ENCODE peak calls at places on chromosomes 6 and 20, in seven cellular contexts. H is AG04449; G is iris pigment epithelial cell; R is DND-41; Q is stimulated activated CD4-positive, alpha-beta T cell treated with anti-CD3 and anti-CD28 coated beads, Interleukin-2, amount 100 ng/mL, for 24 hours; A is CD4-positive, alpha-beta memory T cell; M is GM10248. P is an unnamed sample.

GRCh38 chr6:82908661-82909060 is 157.0 kb downstream of the UBE3D start:
- DNase-seq in R (no peak), M (no peak), G (no peak), A (no peak), Q (no peak), H (no peak), P (no peak)

GRCh38 chr6:85460154-85460950 is 10.5 kb downstream of the NT5E start:
- DNase-seq in M (no peak), H (no peak), Q (no peak), R (no peak), A (no peak), G (no peak), P (no peak)

GRCh38 chr6:162085561-162085960 is 642.0 kb downstream of the PRKN start:
- DNase-seq in H (no peak), R (no peak), Q (no peak), M (no peak), G (no peak), A (no peak), P (no peak)

GRCh38 chr6:168007592-168008338 is 10.3 kb downstream of the KIF25 start:
- DNase-seq in G (peak; percentile 100), A (no peak), Q (no peak), H (peak; percentile 98), M (no peak), R (no peak), P (no peak)

GRCh38 chr20:39269031-39269461 is 306.9 kb downstream of the DHX35 start:
- DNase-seq in G (peak; percentile 23), A (no peak), R (peak; percentile 86), M (peak; percentile 72), H (no peak), Q (peak; percentile 32), P (peak; percentile 55)

GRCh38 chr6:127422791-127423190 is 36.4 kb downstream of the KIAA0408 start:
- DNase-seq in A (no peak), R (no peak), G (no peak), M (no peak), H (no peak), Q (no peak), P (no peak)

GRCh38 chr6:131989036-131989435 is 37.9 kb upstream of the CCN2 start:
- DNase-seq in A (no peak), H (no peak), M (no peak), G (no peak), Q (no peak), R (no peak), P (no peak)

GRCh38 chr20:44083220-44083933 is 103.6 kb downstream of the JPH2 start:
- DNase-seq in M (no peak), Q (no peak), G (peak; percentile 57), R (no peak), H (no peak), A (no peak), P (peak; percentile 87)

GRCh38 chr6:28537065-28537464 is 11.4 kb downstream of the GPX5 start:
- DNase-seq in H (no peak), R (no peak), Q (no peak), M (no peak), A (no peak), G (peak; percentile 42), P (no peak)

GRCh38 chr6:150883521-150883920 is 18.0 kb downstream of the MTHFD1L start:
- DNase-seq in R (no peak), G (no peak), A (no peak), M (no peak), H (no peak), Q (no peak), P (no peak)

GRCh38 chr6:156662025-156662445 is 115.1 kb upstream of the ARID1B start:
- DNase-seq in H (peak; percentile 45), Q (no peak), A (no peak), R (no peak), M (peak; percentile 47), G (no peak), P (no peak)

GRCh38 chr6:54157405-54157804 is 46.2 kb downstream of the MLIP start:
- DNase-seq in Q (no peak), G (no peak), M (no peak), H (no peak), R (no peak), A (no peak), P (no peak)

GRCh38 chr6:10393544-10394225 is 21.2 kb downstream of the TFAP2A start:
- DNase-seq in G (no peak), M (no peak), A (no peak), R (no peak), Q (no peak), H (no peak), P (no peak)

GRCh38 chr6:38213275-38213674 is 393.7 kb downstream of the ZFAND3 start:
- DNase-seq in R (no peak), A (no peak), Q (no peak), G (no peak), M (no peak), H (no peak), P (no peak)

GRCh38 chr6:131250121-131250520 is 114.9 kb downstream of the AKAP7 start:
- DNase-seq in H (no peak), A (no peak), Q (no peak), R (peak; percentile 41), M (no peak), G (peak; percentile 60), P (peak; percentile 48)

GRCh38 chr6:157233156-157233555 is 90.2 kb downstream of the TMEM242 start:
- DNase-seq in G (no peak), M (no peak), A (no peak), H (no peak), R (no peak), Q (no peak), P (no peak)

GRCh38 chr6:72622094-72622540 is 253 bp downstream of the KCNQ5 start:
- DNase-seq in R (peak; percentile 68), G (no peak), H (no peak), M (peak; percentile 64), Q (peak; percentile 64), A (peak; percentile 43), P (peak; percentile 84)

GRCh38 chr6:26307830-26308229 is 57.2 kb upstream of the BTN3A2 start:
- DNase-seq in R (no peak), M (no peak), Q (no peak), A (no peak), H (no peak), G (no peak), P (no peak)

GRCh38 chr20:50038574-50038991 is 55.8 kb downstream of the SNAI1 start:
- DNase-seq in H (no peak), Q (no peak), A (no peak), R (no peak), G (no peak), M (no peak), P (no peak)

GRCh38 chr6:84027340-84028183 is 6.0 kb upstream of the MRAP2 start:
- DNase-seq in R (no peak), H (peak; percentile 21), Q (no peak), M (no peak), G (peak; percentile 35), A (no peak), P (no peak)

GRCh38 chr6:45538636-45539035 is 160.9 kb upstream of the SUPT3H start:
- DNase-seq in M (no peak), R (no peak), A (no peak), Q (no peak), G (no peak), H (no peak), P (peak; percentile 82)

GRCh38 chr6:8506123-8506522 is 70.8 kb upstream of the SLC35B3 start:
- DNase-seq in M (no peak), G (peak; percentile 1), H (no peak), A (no peak), R (no peak), Q (no peak), P (no peak)

GRCh38 chr20:36624068-36624813 is 18.7 kb downstream of the RAB5IF start:
- DNase-seq in R (no peak), M (no peak), G (no peak), A (no peak), H (no peak), Q (no peak), P (no peak)

GRCh38 chr6:45930419-45931059 is 85.1 kb downstream of the CLIC5 start:
- DNase-seq in M (peak; percentile 68), Q (peak; percentile 66), R (peak; percentile 51), H (no peak), A (peak; percentile 43), G (peak; percentile 60), P (peak; percentile 58)

GRCh38 chr20:44572551-44573500 is 9.6 kb upstream of the PKIG start:
- DNase-seq in A (no peak), G (peak; percentile 90), R (no peak), M (no peak), H (peak; percentile 82), Q (no peak), P (peak; percentile 85)

GRCh38 chr6:34554593-34555322 is 1.4 kb downstream of the SPDEF start:
- DNase-seq in R (no peak), Q (no peak), G (no peak), A (no peak), M (no peak), H (no peak), P (no peak)

GRCh38 chr6:7621761-7622160 is 31.8 kb downstream of the SNRNP48 start:
- DNase-seq in A (no peak), G (peak; percentile 25), H (no peak), M (no peak), R (no peak), Q (no peak), P (no peak)

GRCh38 chr6:135651964-135652755 is 154.6 kb upstream of the AHI1 start:
- DNase-seq in G (peak; percentile 27), M (peak; percentile 26), A (no peak), H (no peak), Q (no peak), R (no peak), P (no peak)

GRCh38 chr6:47371139-47371874 is 61.6 kb upstream of the TNFRSF21 start:
- DNase-seq in R (no peak), G (no peak), M (no peak), A (no peak), Q (no peak), H (no peak), P (no peak)

GRCh38 chr6:160260283-160261119 is 1.9 kb upstream of the SLC22A2 start:
- DNase-seq in R (no peak), A (no peak), H (no peak), G (no peak), Q (no peak), M (no peak), P (no peak)

GRCh38 chr6:44628347-44628746 is 240.8 kb downstream of the CDC5L start:
- DNase-seq in H (no peak), A (no peak), M (no peak), Q (no peak), R (no peak), G (no peak), P (no peak)

GRCh38 chr20:61223121-61223520 is 28.9 kb upstream of the CDH4 start:
- DNase-seq in A (no peak), H (no peak), R (no peak), M (no peak), G (no peak), Q (no peak), P (no peak)

GRCh38 chr6:20702366-20702765 is 168.1 kb downstream of the CDKAL1 start:
- DNase-seq in Q (no peak), H (no peak), R (no peak), A (no peak), M (no peak), G (no peak), P (no peak)

GRCh38 chr6:107540465-107540857 is 50.5 kb downstream of the SOBP start:
- DNase-seq in M (no peak), Q (no peak), H (no peak), R (no peak), G (no peak), A (no peak), P (no peak)

GRCh38 chr6:155244434-155244833 is 19.4 kb upstream of the CLDN20 start:
- DNase-seq in G (no peak), R (no peak), A (no peak), M (no peak), Q (no peak), H (no peak), P (no peak)

GRCh38 chr6:142871910-142872331 is 73.1 kb downstream of the HIVEP2 start:
- DNase-seq in G (peak; percentile 96), A (peak; percentile 64), M (peak; percentile 38), H (peak; percentile 68), R (peak; percentile 61), Q (peak; percentile 55), P (no peak)

GRCh38 chr20:1002682-1003561 is 811 bp upstream of the RSPO4 start:
- DNase-seq in A (no peak), M (no peak), R (no peak), G (no peak), Q (no peak), H (no peak), P (no peak)